ENCODE peak calls at places on chromosomes 2 and 18, in ten cellular contexts. A, T, F, X, L, U, R, Y, Q and C are unnamed samples.

GRCh38 chr2:174449033-174449432 is 37.8 kb downstream of the GPR155 start:
- DNase-seq in A (no peak), L (no peak), R (no peak), T (no peak), Y (no peak), X (no peak), F (no peak), U (no peak), Q (no peak), C (no peak)

GRCh38 chr2:190948671-190949070 is 65.3 kb downstream of the STAT1 start:
- DNase-seq in T (no peak), Q (no peak), L (no peak), R (no peak), X (no peak), A (peak), Y (peak), F (peak), U (no peak), C (no peak)

GRCh38 chr2:42742740-42743666 is 20.9 kb downstream of the OXER1 start:
- DNase-seq in F (no peak), A (no peak), U (no peak), Y (no peak), L (no peak), R (no peak), T (no peak), X (no peak), Q (no peak), C (no peak)

GRCh38 chr18:27226556-27227075 is 41.5 kb upstream of the CHST9 start:
- DNase-seq in Q (no peak), A (no peak), Y (no peak), L (no peak), F (no peak), X (no peak), T (no peak), R (no peak), U (no peak), C (no peak)

GRCh38 chr18:35458677-35459441 is 38.9 kb downstream of the INO80C start:
- DNase-seq in X (peak), Y (peak), L (no peak), Q (peak), U (no peak), T (peak), F (peak), R (peak), A (no peak), C (peak)

GRCh38 chr18:59437851-59438250 is 78.8 kb upstream of the LMAN1 start:
- DNase-seq in R (no peak), U (no peak), Y (no peak), Q (no peak), L (no peak), A (no peak), F (no peak), T (no peak), X (no peak), C (no peak)

GRCh38 chr2:3112553-3112952 is 265.1 kb downstream of the EIPR1 start:
- DNase-seq in R (no peak), F (no peak), A (no peak), Y (no peak), L (no peak), T (no peak), U (no peak), X (no peak), Q (peak), C (no peak)

GRCh38 chr18:50113726-50114125 is 81.2 kb downstream of the MYO5B start:
- DNase-seq in U (no peak), F (no peak), A (no peak), Y (no peak), L (no peak), X (no peak), T (no peak), Q (no peak), R (no peak), C (no peak)

GRCh38 chr2:239396881-239397681 is 3.7 kb downstream of the HDAC4 start:
- DNase-seq in Q (peak), X (peak), L (no peak), U (no peak), F (no peak), A (peak), R (no peak), T (peak), Y (no peak), C (peak)

GRCh38 chr2:147026664-147027278 is 818.1 kb upstream of the ACVR2A start:
- DNase-seq in L (peak), A (no peak), R (no peak), F (peak), Y (no peak), U (no peak), X (no peak), T (no peak), Q (no peak), C (no peak)

DNA sequence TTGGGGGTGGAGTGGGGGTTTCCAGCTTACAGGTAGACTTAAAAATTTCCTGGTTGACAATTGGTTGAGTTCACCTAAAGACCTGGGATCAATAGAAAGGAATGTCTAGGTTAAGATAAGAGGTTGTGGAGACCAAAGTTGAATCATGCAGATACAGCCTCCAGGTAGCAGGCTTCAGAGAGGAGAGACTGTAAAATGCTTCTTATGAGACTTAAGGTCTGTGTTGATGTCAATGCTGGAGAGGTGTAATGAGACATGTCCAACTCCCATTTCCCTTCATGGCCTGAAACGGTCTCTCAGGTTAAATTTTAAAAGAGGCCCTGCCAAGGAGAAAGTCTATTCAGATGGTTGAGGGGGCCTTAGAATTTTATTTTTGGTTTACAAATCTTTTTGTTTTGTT is 38.5 kb upstream of the RND3 start:
- DNase-seq in X (no peak), L (no peak), F (no peak), U (no peak), A (no peak), Q (no peak), R (no peak), T (no peak), Y (no peak), C (no peak)
- H3K27ac ChIP-seq in X (no peak), L (no peak), F (peak), U (no peak), A (peak), Q (no peak), R (no peak), T (no peak), Y (no peak), C (no peak)

DNA sequence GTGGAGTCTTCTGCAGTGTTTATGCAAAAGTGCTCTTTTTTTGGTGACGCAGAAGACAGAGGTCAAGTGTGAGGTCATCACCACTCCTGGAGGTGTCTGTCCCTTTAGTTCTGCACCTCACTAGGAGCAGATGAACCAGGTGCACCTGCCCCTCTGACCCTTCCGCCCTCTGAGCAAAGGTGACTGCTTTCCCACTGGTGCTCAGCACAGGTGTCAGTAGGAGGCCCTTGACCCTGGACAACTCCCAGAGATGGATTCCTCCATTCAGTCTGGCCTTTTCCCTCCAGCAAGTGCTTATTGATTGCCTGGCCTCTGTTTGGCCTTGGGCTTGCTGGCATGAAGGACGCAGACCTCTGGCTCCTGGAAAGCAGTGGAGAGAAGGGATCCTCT is 8.7 kb upstream of the SLC4A3 start:
- DNase-seq in Q (no peak), L (no peak), T (no peak), Y (no peak), F (no peak), R (no peak), X (peak), A (no peak), U (no peak), C (no peak)
- H3K27ac ChIP-seq in Q (no peak), L (no peak), T (no peak), Y (no peak), F (no peak), R (no peak), X (peak), A (no peak), U (no peak), C (no peak)

GRCh38 chr18:10839401-10839800 is 310.0 kb downstream of the PIEZO2 start:
- DNase-seq in A (no peak), U (no peak), X (no peak), L (no peak), Q (no peak), F (no peak), T (no peak), R (no peak), Y (no peak), C (no peak)
- H3K27ac ChIP-seq in A (no peak), U (no peak), X (no peak), L (no peak), Q (no peak), F (no peak), T (no peak), R (no peak), Y (no peak), C (peak)

DNA sequence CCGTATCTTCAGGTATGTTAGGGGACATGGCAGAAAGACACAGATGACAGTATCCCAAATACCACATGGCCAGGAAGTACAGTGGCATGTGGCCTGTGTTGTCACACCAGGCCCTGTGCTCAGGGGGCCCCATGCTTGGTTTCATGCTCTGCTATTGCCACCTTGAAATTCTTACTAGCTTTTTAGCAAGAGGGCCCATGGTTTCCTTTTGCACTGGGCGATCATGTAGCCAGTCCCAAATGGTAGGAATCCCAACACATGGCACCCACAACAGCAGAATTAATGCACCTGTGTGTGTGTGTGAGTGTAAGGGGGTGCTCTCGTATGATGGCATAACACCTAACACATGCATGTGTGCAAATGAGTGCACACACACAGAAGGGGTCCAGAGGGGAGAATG is 39.2 kb downstream of the MYO7B start:
- DNase-seq in L (no peak), X (no peak), U (no peak), F (no peak), Y (no peak), T (no peak), R (no peak), Q (peak), A (no peak), C (no peak)
- H3K27ac ChIP-seq in L (no peak), X (no peak), U (no peak), F (no peak), Y (no peak), T (no peak), R (no peak), Q (no peak), A (no peak), C (no peak)

DNA sequence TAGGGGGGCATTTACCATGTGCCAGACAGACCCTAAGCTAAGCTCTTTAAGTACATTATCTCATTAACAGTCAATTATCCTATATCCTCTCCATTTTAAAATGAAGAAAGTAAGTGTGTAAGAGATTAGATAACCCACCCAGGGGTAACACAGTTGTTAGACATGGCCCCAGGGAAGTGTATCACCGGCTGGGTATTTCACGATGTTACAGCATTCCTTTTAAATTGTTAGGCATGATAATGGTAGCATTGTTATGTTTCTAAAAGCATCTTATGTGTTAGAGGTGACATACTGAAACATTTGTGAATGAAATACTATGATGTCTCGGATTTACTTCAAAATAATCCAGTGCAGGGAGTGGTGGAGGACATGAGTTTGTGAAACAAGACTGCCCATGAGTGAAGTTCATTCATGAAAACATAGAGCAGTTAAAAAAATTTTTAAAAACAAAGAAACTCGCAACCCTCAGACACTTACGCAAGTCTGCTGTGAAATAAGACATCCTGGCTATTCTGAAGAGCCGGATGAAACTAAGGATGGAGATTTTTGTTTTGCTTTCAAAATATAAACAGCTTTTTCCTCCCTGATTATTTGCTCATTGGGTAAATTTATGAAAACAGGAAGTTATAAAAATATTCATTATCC is 54.9 kb downstream of the IL1RL2 start:
- DNase-seq in F (no peak), X (no peak), Q (no peak), Y (no peak), U (no peak), L (peak), R (no peak), T (no peak), A (no peak), C (no peak)
- H3K27ac ChIP-seq in F (no peak), X (no peak), Q (no peak), Y (no peak), U (no peak), L (no peak), R (no peak), T (no peak), A (no peak), C (no peak)